ENCODE peak calls at places on chromosomes 5 and 9, in eight cellular contexts. B is dorsolateral prefrontal cortex, A is GM06990, G is fibroblast of the aortic adventitia, J is fibroblast of mammary gland, X is GM23338, P is upper lobe of right lung, N is colonic mucosa. R is an unnamed sample.

GRCh38 chr9:93466416-93467061 is 13.2 kb upstream of the FAM120AOS start:
- DNase-seq in G (no peak), B (no peak), J (no peak), N (no peak), X (peak), A (no peak), P (no peak), R (no peak)

GRCh38 chr5:131393498-131393968 is 129.7 kb downstream of the CDC42SE2 start:
- DNase-seq in P (no peak), A (no peak), N (no peak), G (peak), J (peak), B (peak), X (no peak), R (no peak)

GRCh38 chr5:5708367-5708919 is 286.0 kb downstream of the ICE1 start:
- DNase-seq in A (no peak), N (no peak), J (no peak), B (no peak), X (no peak), G (no peak), P (no peak), R (no peak)

GRCh38 chr5:144086295-144086694 is 84.2 kb downstream of the YIPF5 start:
- DNase-seq in P (no peak), G (no peak), N (no peak), B (no peak), J (no peak), X (no peak), A (no peak), R (no peak)

GRCh38 chr5:171562822-171563221 is 143.4 kb downstream of the FGF18 start:
- DNase-seq in G (no peak), X (no peak), J (peak), B (no peak), P (no peak), N (no peak), A (no peak), R (no peak)

GRCh38 chr5:96590796-96591195 is 71.4 kb upstream of the CAST start:
- DNase-seq in G (no peak), A (no peak), X (no peak), P (no peak), J (peak), N (no peak), B (no peak), R (no peak)

GRCh38 chr5:73030995-73031394 is 75.2 kb downstream of the FCHO2 start:
- DNase-seq in J (peak), B (no peak), X (peak), G (peak), N (no peak), A (no peak), P (no peak), R (peak)

GRCh38 chr9:92534199-92535159 is 1.3 kb downstream of the ECM2 start:
- DNase-seq in A (peak), P (no peak), G (peak), N (no peak), B (no peak), X (no peak), J (peak), R (no peak)

GRCh38 chr9:131279196-131279926 is 3.1 kb upstream of the FAM78A start:
- DNase-seq in G (no peak), A (no peak), N (no peak), B (no peak), J (no peak), P (no peak), X (no peak), R (no peak)

GRCh38 chr5:128667148-128667547 is 129.1 kb upstream of the FBN2 start:
- DNase-seq in X (no peak), G (no peak), B (no peak), N (no peak), J (no peak), A (no peak), P (no peak), R (no peak)

GRCh38 chr5:78701795-78702406 is 53.3 kb upstream of the LHFPL2 start:
- DNase-seq in N (no peak), B (no peak), X (no peak), J (no peak), P (no peak), G (peak), A (no peak), R (no peak)

GRCh38 chr9:38227061-38227540 is 158.1 kb upstream of the SHB start:
- DNase-seq in X (peak), J (peak), A (peak), B (no peak), P (peak), G (peak), N (peak), R (peak)

GRCh38 chr9:121764371-121764730 is 112.9 kb downstream of the DAB2IP start:
- DNase-seq in G (no peak), B (no peak), J (no peak), A (no peak), X (no peak), P (no peak), N (no peak), R (no peak)

GRCh38 chr5:51694826-51695225 is 311.6 kb downstream of the ISL1 start:
- DNase-seq in J (no peak), A (no peak), N (no peak), G (no peak), P (no peak), B (no peak), X (no peak), R (no peak)

GRCh38 chr9:131276107-131276888 is at the start of gene FAM78A:
- DNase-seq in P (peak), B (no peak), G (no peak), A (peak), N (no peak), X (peak), J (no peak), R (no peak)

GRCh38 chr9:129609486-129610192 is 11.3 kb downstream of the C9orf50 start:
- DNase-seq in B (no peak), P (peak), G (peak), N (peak), X (no peak), J (no peak), A (no peak), R (no peak)

GRCh38 chr5:116486588-116486987 is 88.0 kb downstream of the SEMA6A start:
- DNase-seq in J (no peak), P (no peak), B (no peak), N (no peak), G (no peak), X (no peak), A (no peak), R (no peak)

GRCh38 chr9:135478191-135478590 is 1.4 kb upstream of the PPP1R26 start:
- DNase-seq in P (no peak), N (no peak), G (no peak), A (no peak), B (no peak), J (no peak), X (no peak), R (no peak)
- H3K4me3 ChIP-seq in P (no peak), N (no peak), G (no peak), A (no peak), B (no peak), J (no peak), X (peak), R (no peak)

GRCh38 chr5:149357370-149358293 is at the start of gene PCYOX1L:
- DNase-seq in G (peak), B (peak), P (peak), X (peak), A (peak), N (peak), J (peak), R (peak)
- TF ChIP-seq CTCF in G (no peak), B (no peak), P (no peak), X (no peak), A (no peak), N (no peak), J (no peak), R (no peak)

DNA sequence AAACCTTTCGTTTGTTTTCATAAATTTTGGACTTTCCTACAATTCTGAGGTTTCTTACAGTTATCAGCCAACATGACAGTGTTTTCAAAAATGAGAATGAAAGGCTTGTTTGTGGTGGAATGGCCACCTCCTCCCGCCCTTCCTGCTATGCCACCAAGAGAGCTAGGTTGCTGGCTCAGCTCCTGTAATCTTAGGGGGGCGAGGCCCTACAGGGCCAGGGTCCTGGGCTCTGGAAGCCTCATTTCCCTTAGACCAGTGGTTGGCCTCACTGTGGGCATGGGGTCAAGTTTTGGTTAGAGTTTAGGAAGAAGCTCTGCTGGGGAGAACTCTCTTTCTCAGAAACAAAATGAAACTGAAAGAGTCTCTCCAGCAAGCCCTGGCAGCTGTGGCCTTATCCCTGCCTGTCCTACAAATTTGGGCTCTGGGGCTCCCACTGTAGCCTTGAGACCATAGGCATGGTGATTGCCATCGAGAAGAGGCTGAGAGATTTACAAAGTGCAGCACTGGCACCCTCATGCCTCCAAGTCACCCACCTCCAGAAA is 66.2 kb downstream of the IRX1 start:
- DNase-seq in G (no peak), X (no peak), P (peak), B (no peak), N (no peak), A (no peak), J (no peak), R (no peak)
- H3K4me3 ChIP-seq in G (no peak), X (no peak), P (no peak), B (no peak), N (no peak), A (no peak), J (no peak), R (no peak)

DNA sequence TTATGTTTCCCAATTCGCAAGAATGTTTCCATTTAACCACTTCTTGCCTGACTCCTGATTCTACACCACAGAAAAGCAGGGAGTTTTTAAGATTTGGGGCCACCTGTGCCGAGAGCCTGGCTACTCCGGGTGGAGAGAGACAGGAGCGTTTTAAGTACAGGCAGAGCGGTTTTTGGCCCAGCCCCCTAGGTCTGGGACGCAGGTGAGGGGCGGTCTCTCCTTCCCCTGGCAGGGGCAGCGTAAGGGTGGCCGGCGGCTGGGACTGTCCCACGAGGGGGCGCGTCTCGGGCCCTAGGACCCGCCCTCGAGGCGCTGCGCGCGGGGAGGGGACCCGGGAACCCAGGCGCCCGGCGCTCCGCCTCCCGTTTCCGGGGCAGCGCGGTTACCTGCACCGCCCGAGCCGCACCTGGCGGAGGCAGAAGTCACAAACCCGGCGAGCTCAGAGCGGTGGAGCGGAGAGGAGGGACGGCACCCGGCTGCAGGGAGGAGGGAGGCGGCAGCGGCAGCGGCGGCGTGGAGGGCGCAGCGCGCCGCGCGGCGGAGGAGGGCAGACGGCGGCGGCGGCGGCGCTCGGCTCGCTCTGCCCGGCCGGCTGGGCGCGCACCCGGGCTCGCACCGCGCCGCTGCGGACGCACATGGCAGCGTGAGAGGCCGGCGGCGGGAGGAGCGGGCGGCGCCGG is at the start of gene WWC1:
- DNase-seq in B (peak), X (peak), G (no peak), J (no peak), N (peak), A (peak), P (peak), R (no peak)
- TF ChIP-seq CTCF in B (no peak), X (peak), G (no peak), J (no peak), N (peak), A (peak), P (peak), R (peak)

GRCh38 chr9:136544549-136545064 is 1.2 kb downstream of the NOTCH1 start:
- DNase-seq in X (no peak), N (peak), J (peak), P (peak), A (peak), G (no peak), B (peak), R (no peak)
- H3K4me3 ChIP-seq in X (peak), N (peak), J (peak), P (peak), A (peak), G (peak), B (peak), R (peak)

GRCh38 chr5:167608708-167609272 is 682.7 kb upstream of the WWC1 start:
- DNase-seq in J (no peak), X (peak), P (no peak), A (no peak), N (no peak), G (no peak), B (no peak), R (no peak)
- TF ChIP-seq CTCF in J (peak), X (peak), P (no peak), A (no peak), N (no peak), G (peak), B (no peak), R (no peak)

DNA sequence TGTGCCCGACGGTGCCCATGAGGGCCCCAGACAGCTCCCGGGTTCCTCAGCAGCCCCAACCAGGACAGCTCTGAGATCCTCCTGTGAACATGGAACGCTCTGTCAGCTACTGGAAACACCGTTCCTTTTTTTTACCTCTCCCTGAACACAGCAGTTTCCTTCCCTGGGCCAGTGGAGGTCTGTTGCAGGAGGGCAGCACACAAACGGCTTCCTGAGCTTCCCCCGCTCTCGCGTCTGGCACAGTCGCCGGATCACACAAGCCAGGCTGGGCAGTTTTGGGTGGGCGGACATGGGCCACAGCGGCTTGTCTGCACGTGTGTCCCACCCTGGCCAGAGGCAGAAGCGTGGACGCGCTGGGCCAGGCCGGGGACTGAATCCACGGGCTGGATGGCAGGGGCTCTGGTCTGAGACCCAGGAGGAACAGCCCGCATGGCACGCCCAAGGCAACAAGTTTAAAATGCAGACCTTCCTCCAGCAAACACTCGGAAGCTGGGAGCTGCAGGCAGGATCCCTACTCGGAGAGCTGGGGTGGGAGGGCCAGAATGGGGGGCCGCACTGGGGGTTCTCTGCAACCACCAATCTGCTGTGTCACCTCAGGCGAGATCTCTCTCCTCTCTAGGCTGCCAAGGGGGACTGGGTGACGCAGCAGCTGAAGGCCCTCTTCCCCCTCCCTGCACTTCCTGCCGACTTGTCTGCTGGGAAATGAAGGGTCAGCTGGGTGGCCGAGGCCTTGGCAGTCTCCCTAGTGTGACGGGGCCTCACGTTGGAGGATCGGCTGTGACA is 106.9 kb upstream of the SARDH start:
- DNase-seq in J (peak), B (peak), P (peak), G (peak), X (no peak), A (no peak), N (peak), R (no peak)
- H3K4me3 ChIP-seq in J (no peak), B (no peak), P (peak), G (no peak), X (no peak), A (no peak), N (no peak), R (no peak)

GRCh38 chr9:77764894-77765780 is 117.0 kb upstream of the GNA14 start:
- DNase-seq in J (peak), G (peak), P (no peak), X (peak), N (no peak), B (no peak), A (no peak), R (peak)
- TF ChIP-seq CTCF in J (peak), G (peak), P (peak), X (peak), N (peak), B (peak), A (peak), R (peak)